ENCODE peak calls at places on chromosome 19, in five cellular contexts. H is EL; Z is stomach; K is stimulated activated CD4-positive, alpha-beta T cell treated with anti-CD3 and anti-CD28 coated beads, Interleukin-1b, Interleukin-23, amount 100 ng/mL, for 1 hour; P is activated CD4-positive, alpha-beta T cell treated with anti-CD3 and anti-CD28 coated beads for 4 hours. S is an unnamed sample.

GRCh38 chr19:20164456-20164855 is 2.6 kb upstream of the ZNF486 start:
- DNase-seq in Z (no peak), K (no peak), P (no peak), H (no peak), S (no peak)

GRCh38 chr19:8506402-8506957 is 4.0 kb upstream of the PRAM1 start:
- DNase-seq in K (no peak), Z (no peak), H (no peak), P (no peak), S (peak; percentile 85)

GRCh38 chr19:53915000-53915399 is 5.9 kb downstream of the CACNG7 start:
- DNase-seq in K (no peak), Z (no peak), P (no peak), H (no peak), S (peak; percentile 90)

GRCh38 chr19:17687141-17687856 is 855 bp downstream of the UNC13A start:
- DNase-seq in H (no peak), Z (no peak), P (no peak), K (no peak), S (peak; percentile 82)

GRCh38 chr19:9205506-9206113 is 13.8 kb downstream of the OR7D4 start:
- DNase-seq in Z (peak; percentile 73), H (peak; percentile 72), K (peak; percentile 14), P (peak; percentile 60), S (peak; percentile 65)

GRCh38 chr19:36573948-36574726 is 1.0 kb upstream of the ZNF529 start:
- DNase-seq in H (no peak), K (no peak), Z (peak; percentile 26), P (no peak), S (no peak)

GRCh38 chr19:34838248-34838647 is 65.2 kb upstream of the ZNF599 start:
- DNase-seq in Z (peak; percentile 17), P (no peak), K (no peak), H (peak; percentile 11), S (peak; percentile 58)

GRCh38 chr19:2494447-2495129 is 18.7 kb downstream of the GADD45B start:
- DNase-seq in K (no peak), Z (peak; percentile 80), P (peak; percentile 56), H (peak; percentile 76), S (peak; percentile 87)

GRCh38 chr19:7772752-7773291 is 9.8 kb downstream of the CLEC4M start:
- DNase-seq in H (no peak), Z (no peak), K (no peak), P (peak; percentile 16), S (no peak)

GRCh38 chr19:49441210-49441959 is at the start of gene SLC17A7:
- DNase-seq in P (peak; percentile 37), K (no peak), Z (no peak), H (peak; percentile 28), S (peak; percentile 98)

GRCh38 chr19:44725251-44725650 is 23.3 kb upstream of the BCL3 start:
- DNase-seq in P (no peak), K (no peak), Z (peak; percentile 83), H (no peak), S (peak; percentile 79)

GRCh38 chr19:12668937-12669271 is 2.3 kb downstream of the WDR83 start:
- DNase-seq in K (no peak), Z (peak; percentile 35), P (peak; percentile 70), H (peak; percentile 75), S (peak; percentile 77)

GRCh38 chr19:27794444-27795042 is 1418.4 kb downstream of the UQCRFS1 start:
- DNase-seq in H (peak; percentile 38), Z (no peak), P (no peak), K (no peak), S (peak; percentile 56)

GRCh38 chr19:39052243-39052746 is 19.9 kb upstream of the FBXO27 start:
- DNase-seq in K (peak; percentile 41), Z (peak; percentile 68), P (peak; percentile 66), H (peak; percentile 54), S (peak; percentile 86)

GRCh38 chr19:21571316-21571715 is 65.9 kb downstream of the ZNF429 start:
- DNase-seq in K (no peak), H (no peak), Z (no peak), P (no peak), S (no peak)

GRCh38 chr19:45781282-45782161 is 768 bp downstream of the DMPK start:
- DNase-seq in H (peak; percentile 49), K (no peak), Z (peak; percentile 72), P (no peak), S (peak; percentile 69)

GRCh38 chr19:47414469-47414868 is 4.9 kb downstream of the MEIS3 start:
- DNase-seq in H (no peak), K (no peak), P (no peak), Z (no peak), S (peak; percentile 80)

GRCh38 chr19:10395003-10395402 is 8.3 kb downstream of the CDC37 start:
- DNase-seq in H (no peak), K (no peak), P (no peak), Z (no peak), S (no peak)

GRCh38 chr19:38139122-38139521 is 84.9 kb downstream of the DPF1 start:
- DNase-seq in H (no peak), K (no peak), Z (no peak), P (no peak), S (peak; percentile 46)

GRCh38 chr19:15107056-15108010 is at the start of gene SYDE1:
- DNase-seq in P (no peak), K (no peak), H (peak; percentile 90), Z (no peak), S (peak; percentile 97)

GRCh38 chr19:52464798-52465470 is 11.6 kb downstream of the ZNF578 start:
- DNase-seq in P (no peak), H (no peak), K (no peak), Z (no peak), S (peak; percentile 61)

GRCh38 chr19:58386576-58387337 is at the start of gene RPS5:
- DNase-seq in H (peak; percentile 98), Z (peak; percentile 96), P (peak; percentile 94), K (peak; percentile 92), S (peak; percentile 99)

GRCh38 chr19:2282862-2283237 is 875 bp upstream of the PEAK3 start:
- DNase-seq in H (no peak), K (no peak), P (no peak), Z (no peak), S (no peak)

GRCh38 chr19:13029893-13030292 is 34.6 kb downstream of the NFIX start:
- DNase-seq in H (no peak), Z (peak; percentile 65), P (no peak), K (no peak), S (peak; percentile 80)

GRCh38 chr19:3389876-3390361 is 23.5 kb downstream of the NFIC start:
- DNase-seq in H (no peak), P (no peak), K (no peak), Z (peak; percentile 35), S (peak; percentile 90)

GRCh38 chr19:3672993-3673392 is 27.3 kb downstream of the PIP5K1C start:
- DNase-seq in K (no peak), P (no peak), H (no peak), Z (no peak), S (peak; percentile 85)

GRCh38 chr19:34480971-34481821 is at the start of gene WTIP:
- DNase-seq in K (no peak), Z (peak; percentile 67), H (peak; percentile 88), P (no peak), S (peak; percentile 97)

GRCh38 chr19:16661480-16662034 is 618 bp downstream of the TMEM38A start:
- DNase-seq in H (no peak), Z (peak; percentile 33), K (no peak), P (peak; percentile 7), S (peak; percentile 75)

GRCh38 chr19:30449673-30450072 is 77.5 kb downstream of the ZNF536 start:
- DNase-seq in H (no peak), P (no peak), Z (no peak), K (no peak), S (peak; percentile 72)

GRCh38 chr19:2231621-2232221 is 4.4 kb downstream of the PLEKHJ1 start:
- DNase-seq in H (no peak), P (no peak), Z (no peak), K (no peak), S (peak; percentile 82)

GRCh38 chr19:17078920-17079709 is 3.5 kb downstream of the MYO9B start:
- DNase-seq in Z (no peak), H (no peak), K (no peak), P (no peak), S (no peak)

GRCh38 chr19:2491130-2491801 is 15.3 kb downstream of the GADD45B start:
- DNase-seq in K (no peak), P (no peak), H (peak; percentile 96), Z (peak; percentile 98), S (peak; percentile 35)

GRCh38 chr19:52600639-52601024 is 30.5 kb downstream of the ZNF701 start:
- DNase-seq in K (no peak), Z (peak; percentile 33), H (no peak), P (peak; percentile 3), S (no peak)

GRCh38 chr19:16660763-16661479 is at the start of gene TMEM38A:
- DNase-seq in H (peak; percentile 36), P (peak; percentile 32), K (no peak), Z (peak; percentile 72), S (peak; percentile 84)

GRCh38 chr19:2123682-2124387 is 27.1 kb downstream of the IZUMO4 start:
- DNase-seq in P (no peak), K (no peak), Z (no peak), H (no peak), S (peak; percentile 93)

GRCh38 chr19:19514215-19514633 is 1.1 kb downstream of the TSSK6 start:
- DNase-seq in K (no peak), P (no peak), H (no peak), Z (no peak), S (no peak)

GRCh38 chr19:17932485-17933338 is at the start of gene CCDC124:
- DNase-seq in P (peak; percentile 90), Z (peak; percentile 94), H (peak; percentile 93), K (peak; percentile 85), S (peak; percentile 96)

GRCh38 chr19:51386882-51387520 is 773 bp downstream of the LIM2 start:
- DNase-seq in K (no peak), P (no peak), Z (no peak), H (no peak), S (peak; percentile 21)

GRCh38 chr19:41447732-41448332 is 4.9 kb downstream of the ERICH4 start:
- DNase-seq in K (no peak), H (no peak), P (no peak), Z (no peak), S (peak; percentile 36)

S was measured in H7.